ENCODE peak calls at places on chromosomes 5 and 9, in nine cellular contexts. One of them, this sample, is unnamed.
A peak's percentile ranks its signal among the peaks of the same experiment; 100 is the strongest.

GRCh38 chr9:136488247-136489214 is 5.7 kb upstream of the SEC16A start:
- DNase-seq in GM13977: peak; percentile 77
- DNase-seq in lower leg skin: peak; percentile 94
- DNase-seq in DMS79: peak; percentile 25
- DNase-seq in naive B cell: peak; percentile 68
- DNase-seq in hippocampal formation: no peak
- DNase-seq in adrenal gland: peak; percentile 62
- DNase-seq in effector memory CD4-positive, alpha-beta T cell: peak; percentile 66
- DNase-seq in heart left ventricle: peak; percentile 87
- DNase-seq in this sample: peak; percentile 83

GRCh38 chr5:152051499-152052454 is 127.1 kb upstream of the GLRA1 start:
- DNase-seq in GM13977: no peak
- DNase-seq in lower leg skin: no peak
- DNase-seq in DMS79: no peak
- DNase-seq in naive B cell: no peak
- DNase-seq in hippocampal formation: no peak
- DNase-seq in adrenal gland: no peak
- DNase-seq in effector memory CD4-positive, alpha-beta T cell: no peak
- DNase-seq in heart left ventricle: no peak
- DNase-seq in this sample: no peak

GRCh38 chr9:114696814-114697544 is 15.0 kb upstream of the TEX48 start:
- DNase-seq in GM13977: peak; percentile 71
- DNase-seq in lower leg skin: no peak
- DNase-seq in DMS79: no peak
- DNase-seq in naive B cell: no peak
- DNase-seq in hippocampal formation: no peak
- DNase-seq in adrenal gland: no peak
- DNase-seq in effector memory CD4-positive, alpha-beta T cell: no peak
- DNase-seq in heart left ventricle: no peak
- DNase-seq in this sample: peak; percentile 66

GRCh38 chr5:115939059-115939458 is 23.2 kb upstream of the LVRN start:
- DNase-seq in GM13977: no peak
- DNase-seq in lower leg skin: no peak
- DNase-seq in DMS79: no peak
- DNase-seq in naive B cell: no peak
- DNase-seq in hippocampal formation: no peak
- DNase-seq in adrenal gland: no peak
- DNase-seq in effector memory CD4-positive, alpha-beta T cell: no peak
- DNase-seq in heart left ventricle: no peak
- DNase-seq in this sample: no peak

GRCh38 chr9:33103381-33104110 is 27.1 kb upstream of the SMU1 start:
- DNase-seq in GM13977: no peak
- DNase-seq in lower leg skin: peak; percentile 82
- DNase-seq in DMS79: no peak
- DNase-seq in naive B cell: no peak
- DNase-seq in hippocampal formation: no peak
- DNase-seq in adrenal gland: no peak
- DNase-seq in effector memory CD4-positive, alpha-beta T cell: no peak
- DNase-seq in heart left ventricle: no peak
- DNase-seq in this sample: no peak

GRCh38 chr9:19757745-19758144 is 31.1 kb downstream of the SLC24A2 start:
- DNase-seq in GM13977: no peak
- DNase-seq in lower leg skin: no peak
- DNase-seq in DMS79: no peak
- DNase-seq in naive B cell: no peak
- DNase-seq in hippocampal formation: no peak
- DNase-seq in adrenal gland: no peak
- DNase-seq in effector memory CD4-positive, alpha-beta T cell: no peak
- DNase-seq in heart left ventricle: no peak
- DNase-seq in this sample: no peak

GRCh38 chr9:138105123-138105415 is 227.5 kb downstream of the CACNA1B start:
- DNase-seq in GM13977: peak; percentile 15
- DNase-seq in lower leg skin: no peak
- DNase-seq in DMS79: no peak
- DNase-seq in naive B cell: no peak
- DNase-seq in hippocampal formation: no peak
- DNase-seq in adrenal gland: no peak
- DNase-seq in effector memory CD4-positive, alpha-beta T cell: no peak
- DNase-seq in heart left ventricle: no peak
- DNase-seq in this sample: peak; percentile 21

GRCh38 chr9:104232781-104233341 is 138.8 kb downstream of the SMC2 start:
- DNase-seq in GM13977: no peak
- DNase-seq in lower leg skin: no peak
- DNase-seq in DMS79: no peak
- DNase-seq in naive B cell: no peak
- DNase-seq in hippocampal formation: no peak
- DNase-seq in adrenal gland: no peak
- DNase-seq in effector memory CD4-positive, alpha-beta T cell: no peak
- DNase-seq in heart left ventricle: no peak
- DNase-seq in this sample: no peak

GRCh38 chr5:168132186-168132585 is 159.3 kb upstream of the WWC1 start:
- DNase-seq in GM13977: no peak
- DNase-seq in lower leg skin: no peak
- DNase-seq in DMS79: no peak
- DNase-seq in naive B cell: no peak
- DNase-seq in hippocampal formation: no peak
- DNase-seq in adrenal gland: no peak
- DNase-seq in effector memory CD4-positive, alpha-beta T cell: no peak
- DNase-seq in heart left ventricle: no peak
- DNase-seq in this sample: no peak

GRCh38 chr9:77588319-77588937 is 59.7 kb downstream of the GNA14 start:
- DNase-seq in GM13977: no peak
- DNase-seq in lower leg skin: no peak
- DNase-seq in DMS79: no peak
- DNase-seq in naive B cell: no peak
- DNase-seq in hippocampal formation: peak; percentile 13
- DNase-seq in adrenal gland: no peak
- DNase-seq in effector memory CD4-positive, alpha-beta T cell: no peak
- DNase-seq in heart left ventricle: no peak
- DNase-seq in this sample: no peak

GRCh38 chr5:179326176-179326997 is 18.9 kb downstream of the ADAMTS2 start:
- DNase-seq in GM13977: no peak
- DNase-seq in lower leg skin: peak; percentile 89
- DNase-seq in DMS79: no peak
- DNase-seq in naive B cell: no peak
- DNase-seq in hippocampal formation: no peak
- DNase-seq in adrenal gland: peak; percentile 35
- DNase-seq in effector memory CD4-positive, alpha-beta T cell: no peak
- DNase-seq in heart left ventricle: peak; percentile 70
- DNase-seq in this sample: no peak

GRCh38 chr5:99037668-99038067 is 108.9 kb upstream of the CHD1 start:
- DNase-seq in GM13977: no peak
- DNase-seq in lower leg skin: no peak
- DNase-seq in DMS79: no peak
- DNase-seq in naive B cell: peak; percentile 61
- DNase-seq in hippocampal formation: no peak
- DNase-seq in adrenal gland: no peak
- DNase-seq in effector memory CD4-positive, alpha-beta T cell: peak; percentile 53
- DNase-seq in heart left ventricle: peak; percentile 59
- DNase-seq in this sample: no peak

GRCh38 chr5:122846051-122846567 is 696 bp downstream of the SNX24 start:
- DNase-seq in GM13977: peak; percentile 18
- DNase-seq in lower leg skin: no peak
- DNase-seq in DMS79: no peak
- DNase-seq in naive B cell: no peak
- DNase-seq in hippocampal formation: no peak
- DNase-seq in adrenal gland: no peak
- DNase-seq in effector memory CD4-positive, alpha-beta T cell: no peak
- DNase-seq in heart left ventricle: no peak
- DNase-seq in this sample: no peak

GRCh38 chr5:38553001-38553521 is 3.4 kb downstream of the LIFR start:
- DNase-seq in GM13977: no peak
- DNase-seq in lower leg skin: no peak
- DNase-seq in DMS79: no peak
- DNase-seq in naive B cell: no peak
- DNase-seq in hippocampal formation: no peak
- DNase-seq in adrenal gland: no peak
- DNase-seq in effector memory CD4-positive, alpha-beta T cell: no peak
- DNase-seq in heart left ventricle: no peak
- DNase-seq in this sample: no peak

GRCh38 chr5:168798065-168799023 is 219.2 kb upstream of the PANK3 start:
- DNase-seq in GM13977: no peak
- DNase-seq in lower leg skin: no peak
- DNase-seq in DMS79: no peak
- DNase-seq in naive B cell: no peak
- DNase-seq in hippocampal formation: no peak
- DNase-seq in adrenal gland: peak; percentile 73
- DNase-seq in effector memory CD4-positive, alpha-beta T cell: no peak
- DNase-seq in heart left ventricle: no peak
- DNase-seq in this sample: no peak

GRCh38 chr9:115289757-115290208 is 171.8 kb upstream of the TNC start:
- DNase-seq in GM13977: no peak
- DNase-seq in lower leg skin: no peak
- DNase-seq in DMS79: no peak
- DNase-seq in naive B cell: no peak
- DNase-seq in hippocampal formation: no peak
- DNase-seq in adrenal gland: no peak
- DNase-seq in effector memory CD4-positive, alpha-beta T cell: no peak
- DNase-seq in heart left ventricle: no peak
- DNase-seq in this sample: no peak

GRCh38 chr5:148569948-148570347 is 84.4 kb downstream of the HTR4 start:
- DNase-seq in GM13977: no peak
- DNase-seq in lower leg skin: no peak
- DNase-seq in DMS79: no peak
- DNase-seq in naive B cell: no peak
- DNase-seq in hippocampal formation: no peak
- DNase-seq in adrenal gland: no peak
- DNase-seq in effector memory CD4-positive, alpha-beta T cell: no peak
- DNase-seq in heart left ventricle: no peak
- DNase-seq in this sample: no peak

GRCh38 chr5:102905052-102905451 is 149.9 kb downstream of the PAM start:
- DNase-seq in GM13977: no peak
- DNase-seq in lower leg skin: no peak
- DNase-seq in DMS79: no peak
- DNase-seq in naive B cell: no peak
- DNase-seq in hippocampal formation: no peak
- DNase-seq in adrenal gland: no peak
- DNase-seq in effector memory CD4-positive, alpha-beta T cell: no peak
- DNase-seq in heart left ventricle: no peak
- DNase-seq in this sample: no peak

GRCh38 chr9:37085233-37085632 is 35.1 kb upstream of the ZCCHC7 start:
- DNase-seq in GM13977: no peak
- DNase-seq in lower leg skin: no peak
- DNase-seq in DMS79: no peak
- DNase-seq in naive B cell: no peak
- DNase-seq in hippocampal formation: no peak
- DNase-seq in adrenal gland: no peak
- DNase-seq in effector memory CD4-positive, alpha-beta T cell: no peak
- DNase-seq in heart left ventricle: no peak
- DNase-seq in this sample: no peak

GRCh38 chr5:116861097-116861496 is 286.5 kb upstream of the SEMA6A start:
- DNase-seq in GM13977: no peak
- DNase-seq in lower leg skin: no peak
- DNase-seq in DMS79: no peak
- DNase-seq in naive B cell: no peak
- DNase-seq in hippocampal formation: no peak
- DNase-seq in adrenal gland: no peak
- DNase-seq in effector memory CD4-positive, alpha-beta T cell: no peak
- DNase-seq in heart left ventricle: no peak
- DNase-seq in this sample: no peak

GRCh38 chr9:118577121-118577520 is 792.1 kb downstream of the BRINP1 start:
- DNase-seq in GM13977: no peak
- DNase-seq in lower leg skin: no peak
- DNase-seq in DMS79: no peak
- DNase-seq in naive B cell: no peak
- DNase-seq in hippocampal formation: no peak
- DNase-seq in adrenal gland: no peak
- DNase-seq in effector memory CD4-positive, alpha-beta T cell: no peak
- DNase-seq in heart left ventricle: no peak
- DNase-seq in this sample: no peak

GRCh38 chr5:84191296-84191695 is 193.4 kb downstream of the EDIL3 start:
- DNase-seq in GM13977: no peak
- DNase-seq in lower leg skin: no peak
- DNase-seq in DMS79: no peak
- DNase-seq in naive B cell: no peak
- DNase-seq in hippocampal formation: no peak
- DNase-seq in adrenal gland: no peak
- DNase-seq in effector memory CD4-positive, alpha-beta T cell: no peak
- DNase-seq in heart left ventricle: no peak
- DNase-seq in this sample: no peak

GRCh38 chr5:94245608-94246007 is 372.8 kb downstream of the KIAA0825 start:
- DNase-seq in GM13977: no peak
- DNase-seq in lower leg skin: no peak
- DNase-seq in DMS79: no peak
- DNase-seq in naive B cell: no peak
- DNase-seq in hippocampal formation: no peak
- DNase-seq in adrenal gland: no peak
- DNase-seq in effector memory CD4-positive, alpha-beta T cell: no peak
- DNase-seq in heart left ventricle: no peak
- DNase-seq in this sample: no peak

GRCh38 chr9:88197016-88197415 is 58.7 kb upstream of the SPATA31C2 start:
- DNase-seq in GM13977: no peak
- DNase-seq in lower leg skin: peak; percentile 86
- DNase-seq in DMS79: no peak
- DNase-seq in naive B cell: no peak
- DNase-seq in hippocampal formation: no peak
- DNase-seq in adrenal gland: peak; percentile 25
- DNase-seq in effector memory CD4-positive, alpha-beta T cell: no peak
- DNase-seq in heart left ventricle: no peak
- DNase-seq in this sample: no peak

GRCh38 chr5:178143901-178144300 is 9.8 kb downstream of the NHP2 start:
- DNase-seq in GM13977: no peak
- DNase-seq in lower leg skin: no peak
- DNase-seq in DMS79: no peak
- DNase-seq in naive B cell: no peak
- DNase-seq in hippocampal formation: no peak
- DNase-seq in adrenal gland: no peak
- DNase-seq in effector memory CD4-positive, alpha-beta T cell: no peak
- DNase-seq in heart left ventricle: peak; percentile 78
- DNase-seq in this sample: no peak

GRCh38 chr5:95284512-95285405 is at the start of gene MCTP1:
- DNase-seq in GM13977: peak; percentile 51
- DNase-seq in lower leg skin: no peak
- DNase-seq in DMS79: no peak
- DNase-seq in naive B cell: peak; percentile 11
- DNase-seq in hippocampal formation: no peak
- DNase-seq in adrenal gland: peak; percentile 44
- DNase-seq in effector memory CD4-positive, alpha-beta T cell: no peak
- DNase-seq in heart left ventricle: peak; percentile 64
- DNase-seq in this sample: peak; percentile 54

GRCh38 chr9:93009337-93010015 is 49.0 kb upstream of the SUSD3 start:
- DNase-seq in GM13977: no peak
- DNase-seq in lower leg skin: peak; percentile 77
- DNase-seq in DMS79: peak; percentile 24
- DNase-seq in naive B cell: no peak
- DNase-seq in hippocampal formation: no peak
- DNase-seq in adrenal gland: no peak
- DNase-seq in effector memory CD4-positive, alpha-beta T cell: no peak
- DNase-seq in heart left ventricle: no peak
- DNase-seq in this sample: no peak

GRCh38 chr5:179339996-179340395 is 5.3 kb downstream of the ADAMTS2 start:
- DNase-seq in GM13977: no peak
- DNase-seq in lower leg skin: no peak
- DNase-seq in DMS79: no peak
- DNase-seq in naive B cell: no peak
- DNase-seq in hippocampal formation: no peak
- DNase-seq in adrenal gland: no peak
- DNase-seq in effector memory CD4-positive, alpha-beta T cell: no peak
- DNase-seq in heart left ventricle: no peak
- DNase-seq in this sample: no peak